ENCODE peak calls at places on chromosomes 12 and 14, in five cellular contexts. H, O, X, P and D are unnamed samples.

GRCh38 chr14:21852061-21852664 is 178.5 kb upstream of the OR4E1 start:
- DNase-seq in P (no peak), X (no peak), H (no peak), O (peak), D (no peak)

GRCh38 chr12:26032719-26033241 is 74.3 kb downstream of the RASSF8 start:
- DNase-seq in P (no peak), O (peak), H (no peak), X (peak), D (no peak)

GRCh38 chr12:88897723-88898122 is 317.5 kb upstream of the KITLG start:
- DNase-seq in X (no peak), P (peak), O (no peak), H (no peak), D (no peak)

GRCh38 chr14:105173901-105174894 is 5.6 kb upstream of the JAG2 start:
- DNase-seq in X (no peak), P (no peak), H (peak), O (no peak), D (peak)

GRCh38 chr12:15716566-15716965 is 72.6 kb downstream of the EPS8 start:
- DNase-seq in H (no peak), P (no peak), X (no peak), O (no peak), D (no peak)

GRCh38 chr14:52852810-52853521 is 61.6 kb upstream of the GNPNAT1 start:
- DNase-seq in O (no peak), P (no peak), X (no peak), H (no peak), D (no peak)

GRCh38 chr12:6556857-6557256 is 1.0 kb upstream of the IFFO1 start:
- DNase-seq in H (no peak), X (no peak), P (no peak), O (no peak), D (no peak)

GRCh38 chr12:106126441-106127288 is 12.1 kb downstream of the NUAK1 start:
- DNase-seq in O (no peak), X (no peak), H (no peak), P (no peak), D (no peak)

GRCh38 chr12:18454330-18454729 is 193.0 kb downstream of the PIK3C2G start:
- DNase-seq in H (no peak), O (no peak), P (no peak), X (no peak), D (no peak)

GRCh38 chr12:75720807-75721206 is 209.4 kb upstream of the KRR1 start:
- DNase-seq in H (no peak), X (no peak), O (peak), P (no peak), D (no peak)

GRCh38 chr12:8860165-8860961 is 37.9 kb downstream of the A2ML1 start:
- DNase-seq in X (no peak), O (peak), H (no peak), P (no peak), D (no peak)

GRCh38 chr12:43551271-43551970 is 582 bp downstream of the ADAMTS20 start:
- DNase-seq in P (no peak), H (no peak), O (no peak), X (no peak), D (no peak)

GRCh38 chr12:125214289-125214688 is 149.1 kb downstream of the AACS start:
- DNase-seq in H (no peak), P (no peak), O (no peak), X (no peak), D (no peak)

GRCh38 chr12:16927259-16927658 is 321.3 kb upstream of the LMO3 start:
- DNase-seq in H (no peak), P (no peak), X (no peak), O (no peak), D (no peak)

GRCh38 chr12:69688496-69689427 is 10.3 kb downstream of the BEST3 start:
- DNase-seq in H (no peak), X (no peak), O (peak), P (peak), D (peak)

GRCh38 chr12:12606793-12607589 is 4.7 kb upstream of the CREBL2 start:
- DNase-seq in P (peak), O (peak), X (no peak), H (no peak), D (no peak)

GRCh38 chr12:94510128-94510527 is 50.5 kb upstream of the CEP83 start:
- DNase-seq in H (no peak), X (no peak), O (no peak), P (no peak), D (no peak)

GRCh38 chr12:15497621-15498285 is 175.4 kb downstream of the PTPRO start:
- DNase-seq in P (no peak), X (no peak), O (peak), H (no peak), D (no peak)

GRCh38 chr12:805022-805632 is 52.7 kb downstream of the WNK1 start:
- DNase-seq in O (no peak), P (no peak), H (no peak), X (no peak), D (no peak)

GRCh38 chr14:99724939-99725773 is 41.1 kb downstream of the CYP46A1 start:
- DNase-seq in P (no peak), X (no peak), O (no peak), H (no peak), D (peak)

GRCh38 chr12:83067981-83068380 is 381.3 kb downstream of the TMTC2 start:
- DNase-seq in O (no peak), P (no peak), H (no peak), X (no peak), D (no peak)

GRCh38 chr12:109018276-109018675 is 2.6 kb downstream of the SVOP start:
- DNase-seq in O (no peak), H (no peak), P (no peak), X (no peak), D (no peak)

GRCh38 chr12:24057920-24058476 is 108.5 kb upstream of the SOX5 start:
- DNase-seq in P (no peak), H (no peak), X (no peak), O (no peak), D (no peak)

GRCh38 chr14:75667099-75667498 is 6.1 kb downstream of the TTLL5 start:
- DNase-seq in H (no peak), X (no peak), O (no peak), P (no peak), D (no peak)

GRCh38 chr14:74508844-74509428 is 15.4 kb downstream of the ISCA2 start:
- DNase-seq in O (no peak), P (no peak), X (no peak), H (no peak), D (no peak)

GRCh38 chr12:49019435-49020317 is 1.1 kb upstream of the PRKAG1 start:
- DNase-seq in H (no peak), P (no peak), O (peak), X (peak), D (no peak)

GRCh38 chr12:5716991-5717390 is 228.1 kb downstream of the ANO2 start:
- DNase-seq in X (no peak), H (no peak), P (no peak), O (no peak), D (no peak)

GRCh38 chr14:104187931-104188726 is 49.7 kb downstream of the KIF26A start:
- DNase-seq in X (no peak), P (no peak), O (no peak), H (no peak), D (peak)

GRCh38 chr14:32509632-32510187 is 180.6 kb downstream of the AKAP6 start:
- DNase-seq in O (peak), H (no peak), X (no peak), P (peak), D (no peak)

GRCh38 chr12:88266851-88267360 is 124.8 kb downstream of the TMTC3 start:
- DNase-seq in X (no peak), P (no peak), H (no peak), O (peak), D (no peak)